ENCODE peak calls at places on chromosomes 16 and 17, in six cellular contexts. One of them, this sample, is unnamed.

GRCh38 chr16:73523209-73523608 is 475.3 kb upstream of the ZFHX3 start:
- DNase-seq in NCI-H1436: no peak
- DNase-seq in dorsolateral prefrontal cortex: no peak
- DNase-seq in HS-5: no peak
- DNase-seq in ascending aorta: no peak
- DNase-seq in A172: no peak
- DNase-seq in this sample: no peak

GRCh38 chr17:44383861-44384260 is 5.6 kb downstream of the ITGA2B start:
- DNase-seq in A172: no peak
- DNase-seq in ascending aorta: no peak
- DNase-seq in dorsolateral prefrontal cortex: no peak
- DNase-seq in NCI-H1436: no peak
- DNase-seq in HS-5: no peak
- DNase-seq in this sample: no peak

GRCh38 chr16:3283525-3284447 is 495 bp downstream of the ZNF263 start:
- DNase-seq in ascending aorta: no peak
- DNase-seq in HS-5: no peak
- DNase-seq in NCI-H1436: no peak
- DNase-seq in dorsolateral prefrontal cortex: no peak
- DNase-seq in A172: no peak
- DNase-seq in this sample: no peak

GRCh38 chr16:5438591-5438990 is 341.0 kb upstream of the EEF2KMT start:
- DNase-seq in NCI-H1436: no peak
- DNase-seq in ascending aorta: no peak
- DNase-seq in HS-5: no peak
- DNase-seq in dorsolateral prefrontal cortex: no peak
- DNase-seq in A172: no peak
- DNase-seq in this sample: no peak

GRCh38 chr16:2480948-2481347 is 6.0 kb downstream of the TBC1D24 start:
- DNase-seq in dorsolateral prefrontal cortex: no peak
- DNase-seq in HS-5: no peak
- DNase-seq in A172: no peak
- DNase-seq in ascending aorta: no peak
- DNase-seq in NCI-H1436: no peak
- DNase-seq in this sample: no peak

GRCh38 chr17:20074489-20074888 is 65.3 kb downstream of the SPECC1 start:
- DNase-seq in A172: no peak
- DNase-seq in dorsolateral prefrontal cortex: no peak
- DNase-seq in ascending aorta: no peak
- DNase-seq in NCI-H1436: no peak
- DNase-seq in HS-5: no peak
- DNase-seq in this sample: no peak

GRCh38 chr16:75620326-75621169 is 2.5 kb downstream of the ADAT1 start:
- DNase-seq in A172: no peak
- DNase-seq in dorsolateral prefrontal cortex: no peak
- DNase-seq in HS-5: no peak
- DNase-seq in NCI-H1436: no peak
- DNase-seq in ascending aorta: no peak
- DNase-seq in this sample: no peak

GRCh38 chr17:56595831-56596740 is 2.6 kb downstream of the NOG start:
- DNase-seq in A172: peak
- DNase-seq in HS-5: no peak
- DNase-seq in dorsolateral prefrontal cortex: no peak
- DNase-seq in NCI-H1436: no peak
- DNase-seq in ascending aorta: no peak
- DNase-seq in this sample: no peak

GRCh38 chr17:40121886-40122465 is at the start of gene MSL1:
- DNase-seq in A172: peak
- DNase-seq in NCI-H1436: peak
- DNase-seq in ascending aorta: no peak
- DNase-seq in dorsolateral prefrontal cortex: peak
- DNase-seq in HS-5: no peak
- DNase-seq in this sample: peak

GRCh38 chr17:65537845-65538678 is 23.4 kb downstream of the AXIN2 start:
- DNase-seq in ascending aorta: no peak
- DNase-seq in NCI-H1436: no peak
- DNase-seq in A172: no peak
- DNase-seq in dorsolateral prefrontal cortex: no peak
- DNase-seq in HS-5: no peak
- DNase-seq in this sample: no peak

GRCh38 chr17:68821860-68822693 is 133.1 kb downstream of the ABCA8 start:
- DNase-seq in HS-5: peak
- DNase-seq in NCI-H1436: no peak
- DNase-seq in dorsolateral prefrontal cortex: no peak
- DNase-seq in ascending aorta: no peak
- DNase-seq in A172: peak
- DNase-seq in this sample: no peak

GRCh38 chr17:15454328-15454727 is 13.1 kb downstream of the CDRT4 start:
- DNase-seq in HS-5: no peak
- DNase-seq in NCI-H1436: no peak
- DNase-seq in dorsolateral prefrontal cortex: no peak
- DNase-seq in ascending aorta: no peak
- DNase-seq in A172: no peak
- DNase-seq in this sample: no peak

GRCh38 chr16:67228905-67229304 is 2.0 kb downstream of the TMEM208 start:
- DNase-seq in dorsolateral prefrontal cortex: no peak
- DNase-seq in HS-5: no peak
- DNase-seq in ascending aorta: no peak
- DNase-seq in A172: no peak
- DNase-seq in NCI-H1436: no peak
- DNase-seq in this sample: no peak

GRCh38 chr17:61617261-61617660 is 26.2 kb upstream of the NACA2 start:
- DNase-seq in NCI-H1436: no peak
- DNase-seq in A172: no peak
- DNase-seq in HS-5: no peak
- DNase-seq in dorsolateral prefrontal cortex: no peak
- DNase-seq in ascending aorta: no peak
- DNase-seq in this sample: no peak

GRCh38 chr17:75637561-75637960 is 4.3 kb downstream of the SMIM5 start:
- DNase-seq in NCI-H1436: no peak
- DNase-seq in dorsolateral prefrontal cortex: no peak
- DNase-seq in HS-5: no peak
- DNase-seq in A172: no peak
- DNase-seq in ascending aorta: no peak
- DNase-seq in this sample: no peak

GRCh38 chr16:23254338-23254737 is 47.8 kb upstream of the SCNN1B start:
- DNase-seq in A172: peak
- DNase-seq in HS-5: no peak
- DNase-seq in ascending aorta: no peak
- DNase-seq in dorsolateral prefrontal cortex: no peak
- DNase-seq in NCI-H1436: no peak
- DNase-seq in this sample: no peak

GRCh38 chr16:49889725-49890397 is 33.9 kb upstream of the ZNF423 start:
- DNase-seq in HS-5: no peak
- DNase-seq in ascending aorta: no peak
- DNase-seq in NCI-H1436: no peak
- DNase-seq in A172: no peak
- DNase-seq in dorsolateral prefrontal cortex: no peak
- DNase-seq in this sample: no peak

GRCh38 chr16:85753559-85753958 is 2.7 kb upstream of the C16orf74 start:
- DNase-seq in dorsolateral prefrontal cortex: no peak
- DNase-seq in NCI-H1436: no peak
- DNase-seq in ascending aorta: no peak
- DNase-seq in HS-5: no peak
- DNase-seq in A172: no peak
- DNase-seq in this sample: no peak